ENCODE peak calls at places on chromosome X, in seven cellular contexts. K is activated B cell treated with CpG ODN at 0.5 μM for 24 hours; J is type B pancreatic cell; L is activated T-cell treated with anti-CD3 and anti-CD28 coated beads for 24 hours; O is kidney glomerular epithelial cell; S is stimulated activated CD8-positive, alpha-beta memory T cell treated with anti-CD3 and anti-CD28 coated beads, Interleukin-4, amount 100 ng/mL, for 4 hours; N is sciatic nerve. F is an unnamed sample.

GRCh38 chrX:3748052-3748559 is 34.7 kb upstream of the PRKX start:
- DNase-seq in K (no peak), J (no peak), L (no peak), O (no peak), S (no peak), N (no peak), F (no peak)

GRCh38 chrX:132834741-132835140 is 123.7 kb downstream of the HS6ST2 start:
- DNase-seq in K (no peak), J (no peak), L (no peak), O (no peak), S (no peak), N (no peak), F (no peak)

GRCh38 chrX:12975999-12976558 is 1.2 kb downstream of the TMSB4X start:
- DNase-seq in K (no peak), J (no peak), L (no peak), O (peak; percentile 14), S (no peak), N (peak; percentile 67), F (no peak)

GRCh38 chrX:137032841-137033773 is 688 bp downstream of the GPR101 start:
- DNase-seq in K (no peak), J (no peak), L (no peak), O (no peak), S (no peak), N (no peak), F (no peak)

GRCh38 chrX:103215768-103216085 is 819 bp downstream of the BEX4 start:
- DNase-seq in K (no peak), J (peak; percentile 73), L (no peak), O (peak; percentile 17), S (no peak), N (no peak), F (no peak)

GRCh38 chrX:70613295-70613694 is 168.7 kb downstream of the DLG3 start:
- DNase-seq in K (no peak), J (no peak), L (no peak), O (no peak), S (no peak), N (no peak), F (no peak)

GRCh38 chrX:131762802-131763234 is 218.9 kb downstream of the OR13H1 start:
- DNase-seq in K (no peak), J (no peak), L (no peak), O (no peak), S (no peak), N (peak; percentile 65), F (no peak)

GRCh38 chrX:17456526-17456925 is 81.5 kb downstream of the NHS start:
- DNase-seq in K (no peak), J (no peak), L (no peak), O (no peak), S (no peak), N (no peak), F (no peak)

GRCh38 chrX:95626748-95627147 is 1057.9 kb upstream of the DIAPH2 start:
- DNase-seq in K (no peak), J (no peak), L (no peak), O (no peak), S (no peak), N (no peak), F (no peak)

GRCh38 chrX:48648299-48648698 is 35.3 kb upstream of the WAS start:
- DNase-seq in K (no peak), J (no peak), L (peak; percentile 1), O (peak; percentile 9), S (no peak), N (no peak), F (no peak)

GRCh38 chrX:7115557-7115956 is 32.0 kb upstream of the STS start:
- DNase-seq in K (no peak), J (no peak), L (no peak), O (no peak), S (no peak), N (peak; percentile 63), F (no peak)

GRCh38 chrX:50067435-50068292 is 133.1 kb downstream of the AKAP4 start:
- DNase-seq in K (no peak), J (no peak), L (no peak), O (peak; percentile 49), S (no peak), N (no peak), F (no peak)

GRCh38 chrX:77742788-77743476 is 43.1 kb downstream of the ATRX start:
- DNase-seq in K (no peak), J (no peak), L (no peak), O (no peak), S (no peak), N (no peak), F (no peak)

GRCh38 chrX:136856527-136856926 is 24.0 kb downstream of the RBMX start:
- DNase-seq in K (no peak), J (no peak), L (no peak), O (no peak), S (no peak), N (no peak), F (no peak)

GRCh38 chrX:2894885-2895292 is 34.2 kb downstream of the ARSD start:
- DNase-seq in K (no peak), J (no peak), L (no peak), O (no peak), S (no peak), N (no peak), F (no peak)

GRCh38 chrX:18886344-18887161 is 97.4 kb downstream of the PHKA2 start:
- DNase-seq in K (peak; percentile 36), J (no peak), L (peak; percentile 21), O (no peak), S (no peak), N (peak; percentile 77), F (peak; percentile 31)

GRCh38 chrX:153794897-153795816 is 689 bp downstream of the SSR4 start:
- DNase-seq in K (no peak), J (no peak), L (peak; percentile 6), O (no peak), S (no peak), N (no peak), F (peak; percentile 6)

GRCh38 chrX:40199704-40200103 is 101.9 kb upstream of the BCOR start:
- DNase-seq in K (no peak), J (no peak), L (no peak), O (no peak), S (no peak), N (no peak), F (no peak)

GRCh38 chrX:47283015-47283771 is 50.4 kb downstream of the USP11 start:
- DNase-seq in K (no peak), J (no peak), L (no peak), O (peak; percentile 38), S (no peak), N (peak; percentile 62), F (no peak)

GRCh38 chrX:3136161-3136961 is 95.1 kb downstream of the ARSF start:
- DNase-seq in K (no peak), J (no peak), L (no peak), O (no peak), S (no peak), N (no peak), F (no peak)

GRCh38 chrX:37846934-37847732 is at the start of gene DYNLT3:
- DNase-seq in K (peak; percentile 72), J (peak; percentile 77), L (peak; percentile 58), O (peak; percentile 43), S (peak; percentile 53), N (peak; percentile 77), F (peak; percentile 70)

GRCh38 chrX:47722260-47722659 is 63.3 kb upstream of the UXT start:
- DNase-seq in K (no peak), J (no peak), L (no peak), O (no peak), S (no peak), N (no peak), F (no peak)

GRCh38 chrX:70755850-70756249 is 152.7 kb downstream of the TEX11 start:
- DNase-seq in K (no peak), J (no peak), L (peak; percentile 28), O (no peak), S (peak; percentile 24), N (no peak), F (peak; percentile 28)

GRCh38 chrX:32267796-32268195 is 943.6 kb downstream of the DMD start:
- DNase-seq in K (no peak), J (no peak), L (no peak), O (no peak), S (no peak), N (no peak), F (no peak)

GRCh38 chrX:40570346-40571093 is 10.2 kb upstream of the ATP6AP2 start:
- DNase-seq in K (peak; percentile 15), J (no peak), L (no peak), O (no peak), S (no peak), N (no peak), F (no peak)

GRCh38 chrX:115449742-115450141 is 111.2 kb upstream of the PLS3 start:
- DNase-seq in K (no peak), J (no peak), L (no peak), O (no peak), S (no peak), N (peak; percentile 76), F (no peak)

GRCh38 chrX:2520539-2520938 is 19.8 kb upstream of the DHRSX start:
- DNase-seq in K (no peak), J (no peak), L (no peak), O (no peak), S (no peak), N (no peak), F (no peak)

GRCh38 chrX:155056471-155056870 is 14.5 kb downstream of the CMC4 start:
- DNase-seq in K (no peak), J (no peak), L (no peak), O (no peak), S (no peak), N (no peak), F (no peak)

GRCh38 chrX:16946971-16947562 is 609 bp downstream of the REPS2 start:
- DNase-seq in K (peak; percentile 19), J (no peak), L (no peak), O (no peak), S (no peak), N (no peak), F (no peak)

GRCh38 chrX:115030635-115031034 is 13.2 kb upstream of the IL13RA2 start:
- DNase-seq in K (no peak), J (no peak), L (no peak), O (no peak), S (no peak), N (no peak), F (no peak)

GRCh38 chrX:97931586-97931985 is 1047.9 kb downstream of the RPA4 start:
- DNase-seq in K (no peak), J (no peak), L (no peak), O (no peak), S (no peak), N (no peak), F (no peak)

F was measured in activated T-helper 9 cell treated with anti-CD3 and anti-CD28 coated beads, Interleukin-2, amount 50 U/mL, for 16 hours.